ENCODE peak calls at places on chromosome 7, in four cellular contexts. One of them, this sample, is unnamed.

GRCh38 chr7:113209449-113210203 is 91.3 kb upstream of the SMIM30 start:
- DNase-seq in cardiac muscle cell: no peak
- DNase-seq in WTC11: no peak
- DNase-seq in spleen: no peak
- DNase-seq in this sample: peak

GRCh38 chr7:3691478-3692151 is 390.6 kb downstream of the SDK1 start:
- DNase-seq in cardiac muscle cell: no peak
- DNase-seq in WTC11: no peak
- DNase-seq in spleen: no peak
- DNase-seq in this sample: no peak

GRCh38 chr7:27157717-27158431 is 1.4 kb upstream of the HOXA7 start:
- DNase-seq in cardiac muscle cell: no peak
- DNase-seq in WTC11: no peak
- DNase-seq in spleen: no peak
- DNase-seq in this sample: no peak

GRCh38 chr7:130092598-130092997 is 22.3 kb downstream of the KLHDC10 start:
- DNase-seq in cardiac muscle cell: no peak
- DNase-seq in WTC11: no peak
- DNase-seq in spleen: no peak
- DNase-seq in this sample: no peak

GRCh38 chr7:156180451-156181229 is 368.4 kb upstream of the SHH start:
- DNase-seq in cardiac muscle cell: no peak
- DNase-seq in WTC11: no peak
- DNase-seq in spleen: no peak
- DNase-seq in this sample: no peak

GRCh38 chr7:140196361-140197217 is 19.8 kb upstream of the KDM7A start:
- DNase-seq in cardiac muscle cell: peak
- DNase-seq in WTC11: no peak
- DNase-seq in spleen: no peak
- DNase-seq in this sample: peak

GRCh38 chr7:117470777-117471176 is 9.0 kb upstream of the CFTR start:
- DNase-seq in cardiac muscle cell: no peak
- DNase-seq in WTC11: no peak
- DNase-seq in spleen: no peak
- DNase-seq in this sample: no peak

GRCh38 chr7:100673942-100674431 is 447 bp downstream of the GNB2 start:
- DNase-seq in cardiac muscle cell: no peak
- DNase-seq in WTC11: no peak
- DNase-seq in spleen: peak
- DNase-seq in this sample: no peak

GRCh38 chr7:157785021-157785441 is 448.2 kb downstream of the DNAJB6 start:
- DNase-seq in cardiac muscle cell: no peak
- DNase-seq in WTC11: no peak
- DNase-seq in spleen: peak
- DNase-seq in this sample: no peak

GRCh38 chr7:95798401-95798930 is 26.1 kb downstream of the DYNC1I1 start:
- DNase-seq in cardiac muscle cell: no peak
- DNase-seq in WTC11: no peak
- DNase-seq in spleen: no peak
- DNase-seq in this sample: no peak
- TF ChIP-seq CTCF in cardiac muscle cell: no peak
- TF ChIP-seq CTCF in WTC11: no peak
- TF ChIP-seq CTCF in spleen: no peak
- TF ChIP-seq CTCF in this sample: no peak

DNA sequence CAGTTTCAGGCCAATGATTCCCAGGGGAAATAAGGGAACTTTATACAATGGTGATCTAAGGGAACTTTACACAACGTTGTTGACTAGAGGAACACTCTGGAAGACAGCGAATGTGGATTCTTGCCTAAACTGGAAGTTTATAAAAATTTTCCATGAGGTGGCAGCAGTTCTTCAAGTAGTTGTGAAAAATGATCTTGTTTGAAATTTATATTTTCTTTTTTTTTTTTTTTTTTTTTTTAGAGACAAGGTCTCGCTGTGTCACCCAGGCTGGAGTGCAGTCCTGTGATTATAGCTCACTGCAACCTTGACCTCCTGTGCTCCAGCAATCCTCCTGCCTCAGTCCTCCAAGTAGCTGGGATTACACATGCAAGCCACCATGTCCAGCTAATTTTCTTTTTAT is 32.1 kb upstream of the GTF2I start:
- DNase-seq in cardiac muscle cell: peak
- DNase-seq in WTC11: no peak
- DNase-seq in spleen: no peak
- DNase-seq in this sample: peak
- TF ChIP-seq CTCF in cardiac muscle cell: peak
- TF ChIP-seq CTCF in WTC11: no peak
- TF ChIP-seq CTCF in spleen: no peak
- TF ChIP-seq CTCF in this sample: peak

GRCh38 chr7:44979481-44980392 is 922 bp upstream of the MYO1G start:
- DNase-seq in cardiac muscle cell: no peak
- DNase-seq in WTC11: no peak
- DNase-seq in spleen: peak
- DNase-seq in this sample: no peak
- TF ChIP-seq CTCF in cardiac muscle cell: no peak
- TF ChIP-seq CTCF in WTC11: no peak
- TF ChIP-seq CTCF in spleen: no peak
- TF ChIP-seq CTCF in this sample: no peak

DNA sequence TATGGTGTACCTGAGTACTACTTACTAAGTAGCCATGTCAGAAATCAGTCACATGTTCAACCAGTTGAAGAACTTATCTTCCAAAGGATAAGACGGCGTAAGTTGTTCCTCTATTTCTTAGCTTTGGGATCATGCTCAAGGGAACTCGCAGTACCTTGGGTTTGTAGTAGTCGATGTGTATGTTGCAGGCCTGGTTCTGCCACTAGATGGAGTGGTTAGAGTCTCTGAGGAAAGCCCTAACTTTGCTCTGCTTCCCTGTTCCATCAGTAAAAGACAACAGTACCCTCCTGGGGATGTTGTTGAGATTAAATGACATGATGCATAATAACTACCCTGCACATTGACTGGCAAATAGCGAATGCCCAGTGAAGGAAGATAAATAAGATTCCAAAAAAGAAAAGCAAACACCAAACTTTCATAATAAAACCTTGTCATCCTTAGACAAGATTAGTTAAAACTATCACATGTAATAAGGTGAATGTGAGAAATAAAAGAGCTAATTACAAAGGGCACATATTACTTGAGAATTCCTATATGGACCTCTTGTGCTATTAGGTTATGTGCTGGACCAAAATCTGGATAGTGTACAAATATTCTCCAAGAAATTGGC is 165.9 kb downstream of the ABCA13 start:
- DNase-seq in cardiac muscle cell: peak
- DNase-seq in WTC11: peak
- DNase-seq in spleen: no peak
- DNase-seq in this sample: peak
- TF ChIP-seq CTCF in cardiac muscle cell: peak
- TF ChIP-seq CTCF in WTC11: peak
- TF ChIP-seq CTCF in spleen: no peak
- TF ChIP-seq CTCF in this sample: peak

GRCh38 chr7:55191926-55192692 is 173.0 kb upstream of the LANCL2 start:
- DNase-seq in cardiac muscle cell: no peak
- DNase-seq in WTC11: no peak
- DNase-seq in spleen: no peak
- DNase-seq in this sample: no peak
- TF ChIP-seq CTCF in cardiac muscle cell: peak
- TF ChIP-seq CTCF in WTC11: no peak
- TF ChIP-seq CTCF in spleen: no peak
- TF ChIP-seq CTCF in this sample: peak

This sample was measured in HFFc6.